ENCODE peak calls at places on chromosomes 6 and 20, in four cellular contexts. V, E, J and W are unnamed samples.

GRCh38 chr20:44851545-44851944 is 34.0 kb upstream of the YWHAB start:
- DNase-seq in E (no peak), J (no peak), V (no peak), W (no peak)

GRCh38 chr6:40417031-40417430 is 170.1 kb downstream of the LRFN2 start:
- DNase-seq in J (no peak), E (no peak), V (no peak), W (no peak)

GRCh38 chr20:54134445-54135220 is 39.2 kb downstream of the CYP24A1 start:
- DNase-seq in E (no peak), V (no peak), J (peak; percentile 50), W (peak; percentile 67)

GRCh38 chr6:6005467-6006427 is 978 bp downstream of the NRN1 start:
- DNase-seq in J (no peak), E (no peak), V (no peak), W (no peak)

GRCh38 chr6:15369838-15370237 is 124.0 kb downstream of the JARID2 start:
- DNase-seq in E (no peak), J (no peak), V (no peak), W (no peak)

GRCh38 chr6:87918461-87918941 is 129.1 kb upstream of the SPACA1 start:
- DNase-seq in V (no peak), E (no peak), J (no peak), W (no peak)

GRCh38 chr6:47168176-47168575 is 126.0 kb upstream of the ADGRF1 start:
- DNase-seq in V (no peak), E (no peak), J (peak; percentile 96), W (peak; percentile 99)

GRCh38 chr6:109347779-109348178 is 34.5 kb downstream of the CD164 start:
- DNase-seq in J (no peak), E (no peak), V (no peak), W (no peak)

GRCh38 chr20:11451793-11452291 is 465.9 kb upstream of the BTBD3 start:
- DNase-seq in E (no peak), J (peak; percentile 56), V (no peak), W (no peak)

GRCh38 chr6:157225575-157225995 is 97.7 kb downstream of the TMEM242 start:
- DNase-seq in E (no peak), V (no peak), J (no peak), W (no peak)

GRCh38 chr6:83536034-83536646 is 23.8 kb downstream of the PRSS35 start:
- DNase-seq in J (peak; percentile 76), E (no peak), V (peak; percentile 31), W (peak; percentile 55)

GRCh38 chr6:1901556-1901955 is 291.8 kb downstream of the FOXC1 start:
- DNase-seq in J (peak; percentile 30), E (no peak), V (no peak), W (no peak)